ENCODE peak calls at places on chromosome 7, in eight cellular contexts. One of them, this sample, is unnamed.

GRCh38 chr7:83648464-83649241 is at the start of gene SEMA3E:
- DNase-seq in effector memory CD4-positive, alpha-beta T cell: no peak
- DNase-seq in lung: no peak
- DNase-seq in T-helper 2 cell: no peak
- DNase-seq in NCI-H1092 treated with DMSO at 0.1 percent for 48 hours: no peak
- DNase-seq in stimulated activated CD4-positive, alpha-beta T cell treated with anti-CD3 and anti-CD28 coated beads, Interleukin-12 subunit alpha, Interleukin-12 subunit beta, amount 100 ng/mL, for 4 hours: no peak
- DNase-seq in GDM1: no peak
- DNase-seq in mucosa of descending colon: peak; percentile 30
- DNase-seq in this sample: no peak

GRCh38 chr7:64849250-64849923 is 53.7 kb upstream of the ZNF273 start:
- DNase-seq in effector memory CD4-positive, alpha-beta T cell: no peak
- DNase-seq in lung: no peak
- DNase-seq in T-helper 2 cell: no peak
- DNase-seq in NCI-H1092 treated with DMSO at 0.1 percent for 48 hours: peak; percentile 37
- DNase-seq in stimulated activated CD4-positive, alpha-beta T cell treated with anti-CD3 and anti-CD28 coated beads, Interleukin-12 subunit alpha, Interleukin-12 subunit beta, amount 100 ng/mL, for 4 hours: no peak
- DNase-seq in GDM1: no peak
- DNase-seq in mucosa of descending colon: no peak
- DNase-seq in this sample: no peak

GRCh38 chr7:69211739-69212138 is 386.5 kb upstream of the AUTS2 start:
- DNase-seq in effector memory CD4-positive, alpha-beta T cell: no peak
- DNase-seq in lung: no peak
- DNase-seq in T-helper 2 cell: no peak
- DNase-seq in NCI-H1092 treated with DMSO at 0.1 percent for 48 hours: peak; percentile 92
- DNase-seq in stimulated activated CD4-positive, alpha-beta T cell treated with anti-CD3 and anti-CD28 coated beads, Interleukin-12 subunit alpha, Interleukin-12 subunit beta, amount 100 ng/mL, for 4 hours: no peak
- DNase-seq in GDM1: no peak
- DNase-seq in mucosa of descending colon: no peak
- DNase-seq in this sample: no peak

GRCh38 chr7:18019562-18019961 is 8.1 kb downstream of the PRPS1L1 start:
- DNase-seq in effector memory CD4-positive, alpha-beta T cell: no peak
- DNase-seq in lung: no peak
- DNase-seq in T-helper 2 cell: no peak
- DNase-seq in NCI-H1092 treated with DMSO at 0.1 percent for 48 hours: no peak
- DNase-seq in stimulated activated CD4-positive, alpha-beta T cell treated with anti-CD3 and anti-CD28 coated beads, Interleukin-12 subunit alpha, Interleukin-12 subunit beta, amount 100 ng/mL, for 4 hours: no peak
- DNase-seq in GDM1: no peak
- DNase-seq in mucosa of descending colon: no peak
- DNase-seq in this sample: no peak

GRCh38 chr7:69429817-69430501 is 168.3 kb upstream of the AUTS2 start:
- DNase-seq in effector memory CD4-positive, alpha-beta T cell: no peak
- DNase-seq in lung: peak; percentile 44
- DNase-seq in T-helper 2 cell: no peak
- DNase-seq in NCI-H1092 treated with DMSO at 0.1 percent for 48 hours: peak; percentile 94
- DNase-seq in stimulated activated CD4-positive, alpha-beta T cell treated with anti-CD3 and anti-CD28 coated beads, Interleukin-12 subunit alpha, Interleukin-12 subunit beta, amount 100 ng/mL, for 4 hours: no peak
- DNase-seq in GDM1: no peak
- DNase-seq in mucosa of descending colon: peak; percentile 36
- DNase-seq in this sample: no peak

GRCh38 chr7:110573862-110574528 is 516.9 kb upstream of the LRRN3 start:
- DNase-seq in effector memory CD4-positive, alpha-beta T cell: no peak
- DNase-seq in lung: no peak
- DNase-seq in T-helper 2 cell: no peak
- DNase-seq in NCI-H1092 treated with DMSO at 0.1 percent for 48 hours: no peak
- DNase-seq in stimulated activated CD4-positive, alpha-beta T cell treated with anti-CD3 and anti-CD28 coated beads, Interleukin-12 subunit alpha, Interleukin-12 subunit beta, amount 100 ng/mL, for 4 hours: no peak
- DNase-seq in GDM1: no peak
- DNase-seq in mucosa of descending colon: no peak
- DNase-seq in this sample: no peak

GRCh38 chr7:50826371-50827172 is 43.9 kb upstream of the GRB10 start:
- DNase-seq in effector memory CD4-positive, alpha-beta T cell: no peak
- DNase-seq in lung: no peak
- DNase-seq in T-helper 2 cell: peak; percentile 77
- DNase-seq in NCI-H1092 treated with DMSO at 0.1 percent for 48 hours: no peak
- DNase-seq in stimulated activated CD4-positive, alpha-beta T cell treated with anti-CD3 and anti-CD28 coated beads, Interleukin-12 subunit alpha, Interleukin-12 subunit beta, amount 100 ng/mL, for 4 hours: no peak
- DNase-seq in GDM1: no peak
- DNase-seq in mucosa of descending colon: no peak
- DNase-seq in this sample: no peak

GRCh38 chr7:96720843-96721242 is 11.2 kb upstream of the SEM1 start:
- DNase-seq in effector memory CD4-positive, alpha-beta T cell: no peak
- DNase-seq in lung: no peak
- DNase-seq in T-helper 2 cell: no peak
- DNase-seq in NCI-H1092 treated with DMSO at 0.1 percent for 48 hours: no peak
- DNase-seq in stimulated activated CD4-positive, alpha-beta T cell treated with anti-CD3 and anti-CD28 coated beads, Interleukin-12 subunit alpha, Interleukin-12 subunit beta, amount 100 ng/mL, for 4 hours: no peak
- DNase-seq in GDM1: no peak
- DNase-seq in mucosa of descending colon: no peak
- DNase-seq in this sample: no peak

GRCh38 chr7:79495544-79496272 is 42.2 kb upstream of the MAGI2 start:
- DNase-seq in effector memory CD4-positive, alpha-beta T cell: no peak
- DNase-seq in lung: no peak
- DNase-seq in T-helper 2 cell: no peak
- DNase-seq in NCI-H1092 treated with DMSO at 0.1 percent for 48 hours: no peak
- DNase-seq in stimulated activated CD4-positive, alpha-beta T cell treated with anti-CD3 and anti-CD28 coated beads, Interleukin-12 subunit alpha, Interleukin-12 subunit beta, amount 100 ng/mL, for 4 hours: no peak
- DNase-seq in GDM1: no peak
- DNase-seq in mucosa of descending colon: no peak
- DNase-seq in this sample: no peak

GRCh38 chr7:129225931-129226572 is 1.2 kb downstream of the AHCYL2 start:
- DNase-seq in effector memory CD4-positive, alpha-beta T cell: no peak
- DNase-seq in lung: no peak
- DNase-seq in T-helper 2 cell: no peak
- DNase-seq in NCI-H1092 treated with DMSO at 0.1 percent for 48 hours: peak; percentile 51
- DNase-seq in stimulated activated CD4-positive, alpha-beta T cell treated with anti-CD3 and anti-CD28 coated beads, Interleukin-12 subunit alpha, Interleukin-12 subunit beta, amount 100 ng/mL, for 4 hours: no peak
- DNase-seq in GDM1: no peak
- DNase-seq in mucosa of descending colon: peak; percentile 18
- DNase-seq in this sample: no peak

GRCh38 chr7:26178272-26178960 is 22.1 kb downstream of the HNRNPA2B1 start:
- DNase-seq in effector memory CD4-positive, alpha-beta T cell: no peak
- DNase-seq in lung: no peak
- DNase-seq in T-helper 2 cell: no peak
- DNase-seq in NCI-H1092 treated with DMSO at 0.1 percent for 48 hours: no peak
- DNase-seq in stimulated activated CD4-positive, alpha-beta T cell treated with anti-CD3 and anti-CD28 coated beads, Interleukin-12 subunit alpha, Interleukin-12 subunit beta, amount 100 ng/mL, for 4 hours: no peak
- DNase-seq in GDM1: no peak
- DNase-seq in mucosa of descending colon: no peak
- DNase-seq in this sample: no peak

GRCh38 chr7:262251-262572 is 27.8 kb upstream of the FOXL3 start:
- DNase-seq in effector memory CD4-positive, alpha-beta T cell: no peak
- DNase-seq in lung: no peak
- DNase-seq in T-helper 2 cell: no peak
- DNase-seq in NCI-H1092 treated with DMSO at 0.1 percent for 48 hours: no peak
- DNase-seq in stimulated activated CD4-positive, alpha-beta T cell treated with anti-CD3 and anti-CD28 coated beads, Interleukin-12 subunit alpha, Interleukin-12 subunit beta, amount 100 ng/mL, for 4 hours: no peak
- DNase-seq in GDM1: no peak
- DNase-seq in mucosa of descending colon: no peak
- DNase-seq in this sample: no peak

GRCh38 chr7:81776972-81777371 is 7.1 kb upstream of the HGF start:
- DNase-seq in effector memory CD4-positive, alpha-beta T cell: no peak
- DNase-seq in lung: no peak
- DNase-seq in T-helper 2 cell: no peak
- DNase-seq in NCI-H1092 treated with DMSO at 0.1 percent for 48 hours: no peak
- DNase-seq in stimulated activated CD4-positive, alpha-beta T cell treated with anti-CD3 and anti-CD28 coated beads, Interleukin-12 subunit alpha, Interleukin-12 subunit beta, amount 100 ng/mL, for 4 hours: no peak
- DNase-seq in GDM1: no peak
- DNase-seq in mucosa of descending colon: no peak
- DNase-seq in this sample: no peak

GRCh38 chr7:120059641-120060040 is 213.3 kb upstream of the KCND2 start:
- DNase-seq in effector memory CD4-positive, alpha-beta T cell: no peak
- DNase-seq in lung: no peak
- DNase-seq in T-helper 2 cell: no peak
- DNase-seq in NCI-H1092 treated with DMSO at 0.1 percent for 48 hours: no peak
- DNase-seq in stimulated activated CD4-positive, alpha-beta T cell treated with anti-CD3 and anti-CD28 coated beads, Interleukin-12 subunit alpha, Interleukin-12 subunit beta, amount 100 ng/mL, for 4 hours: no peak
- DNase-seq in GDM1: no peak
- DNase-seq in mucosa of descending colon: no peak
- DNase-seq in this sample: no peak

GRCh38 chr7:141550694-141551079 is 523 bp upstream of the AGK start:
- DNase-seq in effector memory CD4-positive, alpha-beta T cell: no peak
- DNase-seq in lung: no peak
- DNase-seq in T-helper 2 cell: no peak
- DNase-seq in NCI-H1092 treated with DMSO at 0.1 percent for 48 hours: no peak
- DNase-seq in stimulated activated CD4-positive, alpha-beta T cell treated with anti-CD3 and anti-CD28 coated beads, Interleukin-12 subunit alpha, Interleukin-12 subunit beta, amount 100 ng/mL, for 4 hours: no peak
- DNase-seq in GDM1: no peak
- DNase-seq in mucosa of descending colon: peak; percentile 5
- DNase-seq in this sample: no peak

GRCh38 chr7:26567263-26567662 is 275.6 kb downstream of the SNX10 start:
- DNase-seq in effector memory CD4-positive, alpha-beta T cell: no peak
- DNase-seq in lung: no peak
- DNase-seq in T-helper 2 cell: no peak
- DNase-seq in NCI-H1092 treated with DMSO at 0.1 percent for 48 hours: no peak
- DNase-seq in stimulated activated CD4-positive, alpha-beta T cell treated with anti-CD3 and anti-CD28 coated beads, Interleukin-12 subunit alpha, Interleukin-12 subunit beta, amount 100 ng/mL, for 4 hours: no peak
- DNase-seq in GDM1: no peak
- DNase-seq in mucosa of descending colon: no peak
- DNase-seq in this sample: no peak

GRCh38 chr7:116429986-116430619 is 69.4 kb upstream of the CAV2 start:
- DNase-seq in effector memory CD4-positive, alpha-beta T cell: no peak
- DNase-seq in lung: no peak
- DNase-seq in T-helper 2 cell: no peak
- DNase-seq in NCI-H1092 treated with DMSO at 0.1 percent for 48 hours: no peak
- DNase-seq in stimulated activated CD4-positive, alpha-beta T cell treated with anti-CD3 and anti-CD28 coated beads, Interleukin-12 subunit alpha, Interleukin-12 subunit beta, amount 100 ng/mL, for 4 hours: no peak
- DNase-seq in GDM1: no peak
- DNase-seq in mucosa of descending colon: no peak
- DNase-seq in this sample: no peak

GRCh38 chr7:80640841-80641240 is 2.4 kb downstream of the CD36 start:
- DNase-seq in effector memory CD4-positive, alpha-beta T cell: no peak
- DNase-seq in lung: no peak
- DNase-seq in T-helper 2 cell: no peak
- DNase-seq in NCI-H1092 treated with DMSO at 0.1 percent for 48 hours: no peak
- DNase-seq in stimulated activated CD4-positive, alpha-beta T cell treated with anti-CD3 and anti-CD28 coated beads, Interleukin-12 subunit alpha, Interleukin-12 subunit beta, amount 100 ng/mL, for 4 hours: no peak
- DNase-seq in GDM1: no peak
- DNase-seq in mucosa of descending colon: no peak
- DNase-seq in this sample: no peak

GRCh38 chr7:98281757-98282652 is 519 bp downstream of the BRI3 start:
- DNase-seq in effector memory CD4-positive, alpha-beta T cell: peak; percentile 29
- DNase-seq in lung: no peak
- DNase-seq in T-helper 2 cell: peak; percentile 27
- DNase-seq in NCI-H1092 treated with DMSO at 0.1 percent for 48 hours: no peak
- DNase-seq in stimulated activated CD4-positive, alpha-beta T cell treated with anti-CD3 and anti-CD28 coated beads, Interleukin-12 subunit alpha, Interleukin-12 subunit beta, amount 100 ng/mL, for 4 hours: peak; percentile 45
- DNase-seq in GDM1: no peak
- DNase-seq in mucosa of descending colon: peak; percentile 56
- DNase-seq in this sample: peak; percentile 34

GRCh38 chr7:156703209-156703608 is 62.6 kb downstream of the RNF32 start:
- DNase-seq in effector memory CD4-positive, alpha-beta T cell: no peak
- DNase-seq in lung: no peak
- DNase-seq in T-helper 2 cell: no peak
- DNase-seq in NCI-H1092 treated with DMSO at 0.1 percent for 48 hours: no peak
- DNase-seq in stimulated activated CD4-positive, alpha-beta T cell treated with anti-CD3 and anti-CD28 coated beads, Interleukin-12 subunit alpha, Interleukin-12 subunit beta, amount 100 ng/mL, for 4 hours: no peak
- DNase-seq in GDM1: no peak
- DNase-seq in mucosa of descending colon: no peak
- DNase-seq in this sample: no peak